ENCODE peak calls at places on chromosome 21, in eight cellular contexts. R is esophagus squamous epithelium, T is SJSA1, C is fibroblast of lung, X is OCI-LY7, A is adrenal gland, Z is right atrium auricular region, I is GM23248. H is an unnamed sample. For H3K36me3, the result is how much of the 10 kb centered on the place peaks cover.

GRCh38 chr21:45985471-45986315 is 4.1 kb downstream of the COL6A1 start:
- DNase-seq in X (no peak), A (no peak), C (no peak), T (no peak), I (peak), Z (no peak), R (no peak), H (peak)

GRCh38 chr21:22223385-22223784 is 1225.2 kb downstream of the NCAM2 start:
- DNase-seq in A (no peak), X (no peak), T (no peak), R (no peak), I (no peak), Z (no peak), C (no peak), H (no peak)

GRCh38 chr21:43985690-43986251 is 26.3 kb upstream of the TRAPPC10 start:
- DNase-seq in R (no peak), Z (no peak), A (no peak), I (no peak), C (no peak), X (no peak), T (no peak), H (no peak)

GRCh38 chr21:46195595-46196195 is 11.4 kb upstream of the SPATC1L start:
- DNase-seq in A (no peak), I (no peak), C (no peak), X (no peak), R (no peak), T (no peak), Z (no peak), H (no peak)

GRCh38 chr21:46661627-46662366 is 26.3 kb downstream of the PRMT2 start:
- DNase-seq in T (no peak), X (no peak), I (no peak), Z (no peak), C (no peak), R (no peak), A (no peak), H (no peak)

GRCh38 chr21:21436012-21436545 is 437.9 kb downstream of the NCAM2 start:
- DNase-seq in T (no peak), A (no peak), Z (no peak), I (peak), C (peak), X (no peak), R (no peak), H (no peak)

GRCh38 chr21:44836666-44837471 is 19.0 kb upstream of the SUMO3 start:
- DNase-seq in T (no peak), I (peak), Z (no peak), R (no peak), A (no peak), C (peak), X (no peak), H (no peak)

GRCh38 chr21:29164330-29164942 is 34.0 kb downstream of the MAP3K7CL start:
- DNase-seq in Z (no peak), T (peak), A (no peak), R (no peak), X (peak), I (peak), C (peak), H (no peak)

GRCh38 chr21:17463441-17463840 is 49.4 kb upstream of the CXADR start:
- DNase-seq in R (no peak), X (no peak), I (peak), Z (no peak), A (peak), T (no peak), C (peak), H (no peak)

DNA sequence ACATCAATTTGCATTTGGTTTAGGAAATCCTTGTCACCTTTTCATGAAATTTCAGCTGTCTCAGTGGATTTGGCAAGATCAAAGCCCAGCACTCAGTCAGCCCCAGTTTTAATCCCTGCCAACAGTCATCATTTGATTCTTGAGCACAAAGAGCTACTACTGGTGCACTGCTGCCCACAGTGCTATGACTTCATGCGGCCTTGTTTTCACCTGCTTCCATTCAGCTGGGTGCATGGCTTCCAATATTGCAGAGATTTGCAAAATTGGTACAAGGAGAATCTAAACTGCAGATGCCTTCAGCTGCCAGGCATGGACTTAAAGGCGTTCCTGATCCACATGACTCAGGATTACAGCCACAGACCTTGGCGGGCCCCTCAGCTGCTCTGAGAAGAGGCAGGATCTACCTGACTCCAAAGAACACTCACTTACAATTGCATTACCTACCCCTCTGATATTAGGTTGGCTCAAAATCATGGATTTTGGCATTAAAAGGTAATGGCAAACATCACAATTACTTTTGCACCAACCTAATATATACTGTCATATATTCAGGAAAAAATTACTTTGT is 259.1 kb downstream of the DSCAM start:
- DNase-seq in T (no peak), Z (no peak), I (no peak), C (no peak), A (no peak), R (no peak), X (no peak), H (no peak)
- H3K36me3 ChIP-seq in T (under half), Z (under half), I (under half), C (under half), A (under half), R (under half), X (under half), H (under half)

DNA sequence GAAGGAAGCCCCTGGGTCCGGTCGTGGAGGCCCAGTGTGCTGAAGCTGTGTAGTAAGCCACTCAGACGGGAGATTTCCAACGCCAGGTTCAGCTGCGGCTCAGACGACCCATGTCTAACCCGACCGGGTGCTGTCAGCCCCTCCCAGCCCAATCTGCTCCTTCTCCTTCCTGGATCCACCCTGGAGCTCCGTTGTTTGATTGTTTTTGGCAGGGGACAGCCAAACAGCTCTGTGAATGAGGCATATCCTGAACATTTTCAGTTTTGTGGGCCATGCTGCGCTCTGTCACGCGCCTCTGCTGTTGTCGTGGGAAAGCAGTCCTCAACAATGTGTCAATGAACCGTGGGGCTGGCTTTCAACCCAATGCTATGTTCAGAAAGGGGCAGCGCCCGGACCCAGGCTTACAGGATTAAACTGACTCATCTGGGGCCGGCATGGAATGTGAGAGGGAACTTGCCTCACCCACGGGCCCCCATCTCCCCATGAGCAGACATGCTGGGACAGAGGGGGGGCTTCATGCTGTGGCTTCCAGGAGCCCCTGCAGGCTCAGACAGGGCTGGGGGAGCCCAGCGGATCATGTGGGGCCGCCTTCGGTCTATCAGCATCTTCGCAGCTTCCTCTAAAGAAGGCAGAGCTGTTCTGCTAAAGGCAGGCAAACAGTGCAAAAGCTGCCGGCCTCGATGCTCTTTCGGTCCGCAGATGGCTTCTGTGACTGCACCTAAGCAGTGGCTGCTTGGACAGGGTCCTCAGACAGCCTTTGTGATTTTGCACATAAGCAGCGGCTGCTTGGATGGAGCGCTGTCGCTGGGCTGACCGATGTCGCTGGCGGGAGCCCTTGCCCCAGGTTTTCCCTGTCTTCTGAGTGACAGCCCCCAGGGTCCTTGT is 101.7 kb downstream of the RIPK4 start:
- DNase-seq in A (no peak), C (peak), Z (peak), T (peak), I (peak), X (no peak), R (no peak), H (no peak)
- H3K27ac ChIP-seq in A (no peak), C (no peak), Z (peak), T (peak), I (peak), X (no peak), R (peak), H (no peak)

GRCh38 chr21:15841856-15842564 is 112.2 kb downstream of the USP25 start:
- DNase-seq in X (no peak), Z (no peak), R (no peak), T (peak), A (no peak), I (peak), C (peak), H (no peak)
- H3K36me3 ChIP-seq in X (under half), Z (under half), R (under half), T (under half), A (under half), I (under half), C (under half), H (under half)

GRCh38 chr21:32423320-32423719 is 10.8 kb downstream of the EVA1C start:
- DNase-seq in X (no peak), C (peak), I (peak), R (no peak), T (peak), Z (no peak), A (no peak), H (no peak)
- H3K27ac ChIP-seq in X (no peak), C (no peak), I (peak), R (no peak), T (peak), Z (no peak), A (no peak), H (no peak)

DNA sequence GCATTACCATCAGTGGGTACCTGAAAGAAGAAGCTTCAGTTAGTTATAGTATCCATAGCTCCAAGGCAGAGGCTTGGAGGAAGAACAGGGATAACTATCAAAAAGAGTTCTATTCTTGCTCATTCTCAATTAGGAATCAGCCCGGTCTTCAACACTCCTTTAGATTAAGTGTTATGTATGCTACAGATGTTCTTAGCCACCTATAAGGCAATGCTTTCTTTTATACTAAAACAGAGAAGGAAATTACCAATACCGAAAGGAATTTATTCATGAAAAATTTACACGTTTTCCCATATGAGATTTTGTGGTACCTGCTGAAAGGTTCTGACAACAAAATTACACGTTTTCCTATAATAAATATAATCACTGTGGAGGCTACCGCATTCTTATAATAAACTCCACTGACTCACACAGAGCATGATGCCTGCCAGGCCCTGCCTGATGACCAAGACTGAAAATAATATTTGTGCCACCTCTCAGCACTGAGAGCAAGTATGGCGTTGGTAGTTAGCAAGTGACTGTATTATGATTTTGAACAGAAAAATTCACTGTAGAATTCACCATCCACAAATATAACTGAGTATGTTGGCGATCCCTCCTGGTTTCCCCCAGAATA is 58.3 kb downstream of the APP start:
- DNase-seq in X (no peak), C (no peak), R (no peak), Z (no peak), T (no peak), I (peak), A (no peak), H (no peak)
- H3K36me3 ChIP-seq in X (under half), C (under half), R (under half), Z (under half), T (under half), I (under half), A (under half), H (under half)

GRCh38 chr21:23900727-23901126 is 1706.6 kb downstream of the MRPL39 start:
- DNase-seq in R (no peak), Z (no peak), I (no peak), C (no peak), A (no peak), T (no peak), X (no peak), H (no peak)

DNA sequence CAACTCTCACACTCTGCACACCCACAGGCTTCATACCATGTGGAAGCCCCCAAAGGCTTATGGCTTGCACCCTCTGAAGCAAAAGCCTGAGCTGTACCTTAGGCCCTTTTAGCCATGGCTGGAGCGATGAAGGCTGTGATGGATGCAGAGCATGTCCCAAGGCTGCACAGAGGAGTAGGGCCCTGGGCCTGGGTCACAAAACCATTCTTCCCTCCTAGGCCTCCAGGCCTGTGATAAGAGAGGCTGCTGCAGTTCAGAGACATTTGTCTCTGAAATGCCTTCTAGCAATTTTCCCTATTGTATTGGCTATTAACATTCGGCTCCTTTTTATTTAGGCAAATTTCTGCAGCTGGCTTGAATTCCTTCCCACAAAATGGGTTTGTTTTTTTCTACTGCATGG is 1707.7 kb downstream of the MRPL39 start:
- DNase-seq in R (no peak), A (no peak), C (no peak), X (no peak), T (no peak), I (no peak), Z (no peak), H (no peak)
- H3K27ac ChIP-seq in R (no peak), A (no peak), C (no peak), X (no peak), T (no peak), I (no peak), Z (no peak), H (no peak)